ENCODE peak calls at places on chromosomes 4 and X, in six cellular contexts. V is midbrain; Q is NCI-H1092; R is iris pigment epithelial cell; H is left lung; X is effector CD4-positive, alpha-beta T cell. T is an unnamed sample.

GRCh38 chr4:788006-788635 is 37.8 kb downstream of the CPLX1 start:
- DNase-seq in V (no peak), X (no peak), R (no peak), H (no peak), Q (no peak), T (no peak)

GRCh38 chrX:9646471-9647038 is 119.1 kb downstream of the GPR143 start:
- DNase-seq in R (peak), Q (no peak), X (no peak), H (no peak), V (no peak), T (no peak)

GRCh38 chr4:866761-867390 is 40.9 kb upstream of the CPLX1 start:
- DNase-seq in R (peak), X (no peak), Q (no peak), H (no peak), V (no peak), T (no peak)

GRCh38 chr4:119218093-119218492 is 5.6 kb downstream of the USP53 start:
- DNase-seq in X (no peak), V (no peak), H (no peak), Q (no peak), R (no peak), T (no peak)

GRCh38 chr4:112514449-112515277 is 1.3 kb downstream of the NEUROG2 start:
- DNase-seq in X (no peak), Q (peak), H (no peak), R (peak), V (no peak), T (no peak)

GRCh38 chr4:37451646-37452045 is 207.1 kb downstream of the NWD2 start:
- DNase-seq in R (no peak), H (no peak), Q (no peak), V (no peak), X (no peak), T (no peak)

GRCh38 chr4:34723606-34724005 is 1520.7 kb downstream of the ARAP2 start:
- DNase-seq in V (no peak), Q (no peak), X (no peak), H (no peak), R (peak), T (no peak)

GRCh38 chr4:113872426-113873260 is 106.8 kb downstream of the ARSJ start:
- DNase-seq in Q (no peak), V (no peak), R (peak), X (no peak), H (no peak), T (no peak)

GRCh38 chr4:23023121-23023520 is 330.4 kb downstream of the GBA3 start:
- DNase-seq in Q (no peak), V (no peak), X (no peak), H (no peak), R (no peak), T (no peak)

GRCh38 chrX:111407948-111408347 is 4.0 kb downstream of the DCX start:
- DNase-seq in Q (no peak), V (no peak), R (no peak), H (no peak), X (no peak), T (no peak)

GRCh38 chr4:158020175-158020574 is 152.7 kb downstream of the GASK1B start:
- DNase-seq in Q (no peak), H (peak), X (no peak), R (peak), V (peak), T (peak)